ENCODE peak calls at places on chromosome 12, in eight cellular contexts. M, V, R, K, B, Y, U and A are unnamed samples.

GRCh38 chr12:3261782-3262359 is 184.7 kb downstream of the TSPAN9 start:
- DNase-seq in R (no peak), U (no peak), K (no peak), M (no peak), V (no peak), Y (no peak), B (no peak), A (no peak)

GRCh38 chr12:13223941-13224340 is 27.4 kb downstream of the EMP1 start:
- DNase-seq in R (peak; percentile 77), V (no peak), B (no peak), K (no peak), Y (no peak), U (peak; percentile 91), M (no peak), A (no peak)

GRCh38 chr12:126784328-126784921 is 1482.5 kb upstream of the TMEM132C start:
- DNase-seq in U (peak; percentile 27), K (peak; percentile 8), Y (peak; percentile 7), B (peak; percentile 63), M (peak; percentile 26), R (peak; percentile 30), V (peak; percentile 39), A (no peak)

GRCh38 chr12:107600596-107601144 is 84.9 kb upstream of the PWP1 start:
- DNase-seq in U (peak; percentile 23), M (no peak), V (no peak), K (no peak), R (no peak), Y (no peak), B (no peak), A (no peak)

GRCh38 chr12:116982721-116983502 is 72.2 kb downstream of the FBXW8 start:
- DNase-seq in V (no peak), K (no peak), B (no peak), U (peak; percentile 94), R (peak; percentile 96), Y (no peak), M (peak; percentile 66), A (peak; percentile 69)

GRCh38 chr12:121452356-121453021 is 52.6 kb downstream of the RNF34 start:
- DNase-seq in B (no peak), U (no peak), M (no peak), R (no peak), K (no peak), V (no peak), Y (peak; percentile 61), A (no peak)

GRCh38 chr12:99232324-99232723 is 415.2 kb upstream of the GARIN6 start:
- DNase-seq in R (no peak), Y (no peak), V (no peak), B (no peak), K (no peak), M (no peak), U (no peak), A (no peak)

GRCh38 chr12:4296749-4297148 is 23.2 kb downstream of the CCND2 start:
- DNase-seq in Y (no peak), M (no peak), R (no peak), B (no peak), K (no peak), U (no peak), V (no peak), A (no peak)

GRCh38 chr12:58727526-58727925 is 192.8 kb downstream of the LRIG3 start:
- DNase-seq in Y (peak; percentile 52), U (peak; percentile 27), M (no peak), B (peak; percentile 28), R (peak; percentile 18), K (no peak), V (no peak), A (no peak)

GRCh38 chr12:105369014-105369413 is 38.5 kb downstream of the C12orf75 start:
- DNase-seq in K (no peak), Y (peak; percentile 40), B (peak; percentile 68), V (no peak), U (peak; percentile 84), M (peak; percentile 66), R (peak; percentile 79), A (no peak)

GRCh38 chr12:85821759-85822158 is 14.4 kb downstream of the RASSF9 start:
- DNase-seq in M (peak; percentile 33), Y (no peak), K (no peak), R (no peak), V (no peak), U (no peak), B (no peak), A (no peak)

GRCh38 chr12:43795716-43796282 is 10.3 kb downstream of the TWF1 start:
- DNase-seq in M (no peak), K (no peak), V (no peak), Y (peak; percentile 29), R (no peak), B (no peak), U (no peak), A (no peak)

GRCh38 chr12:58583541-58583940 is 336.8 kb downstream of the LRIG3 start:
- DNase-seq in R (peak; percentile 58), Y (no peak), K (no peak), U (peak; percentile 72), V (no peak), B (no peak), M (no peak), A (no peak)

GRCh38 chr12:89350661-89351488 is 1.4 kb downstream of the DUSP6 start:
- DNase-seq in U (peak; percentile 19), M (peak; percentile 34), B (peak; percentile 58), R (peak; percentile 41), Y (no peak), V (no peak), K (no peak), A (no peak)

GRCh38 chr12:18750087-18750486 is 12.2 kb downstream of the CAPZA3 start:
- DNase-seq in R (peak; percentile 23), M (no peak), U (peak; percentile 83), V (no peak), B (no peak), K (no peak), Y (peak; percentile 23), A (no peak)

DNA sequence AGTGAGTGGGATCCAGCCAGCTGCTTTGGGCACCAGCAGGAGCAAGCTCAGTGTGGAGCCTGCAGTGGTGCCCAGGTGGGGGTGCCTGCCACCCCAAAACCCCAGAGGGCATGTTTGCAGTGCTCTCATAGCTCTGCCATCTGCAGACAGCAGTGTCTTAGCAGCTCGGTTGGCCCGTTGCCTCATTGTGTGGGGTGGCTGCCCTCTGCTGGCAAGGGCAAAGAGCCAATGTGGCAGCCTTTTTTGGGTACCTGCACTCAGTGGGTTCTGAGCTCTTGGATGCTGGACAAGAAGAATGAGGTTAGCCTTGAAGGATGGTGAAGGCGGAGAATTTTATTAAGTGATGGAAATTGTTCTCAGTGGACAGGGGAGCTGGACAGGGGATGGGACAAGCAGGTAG is 52.3 kb downstream of the NEUROD4 start:
- DNase-seq in R (peak; percentile 5), V (no peak), U (peak; percentile 13), M (no peak), K (peak; percentile 7), B (peak; percentile 65), Y (peak; percentile 42), A (no peak)
- TF ChIP-seq CTCF in R (no peak), V (peak; percentile 65), U (peak; percentile 24), M (peak; percentile 35), K (peak; percentile 50), B (peak; percentile 73), Y (peak; percentile 75), A (peak; percentile 73)

GRCh38 chr12:111034911-111035577 is 114.7 kb upstream of the MYL2 start:
- DNase-seq in U (no peak), Y (no peak), R (no peak), V (no peak), B (no peak), K (peak; percentile 30), M (no peak), A (no peak)
- H3K4me3 ChIP-seq in U (no peak overlapping the region), Y (peak overlapping the region; percentile 80), R (no peak overlapping the region), V (no peak overlapping the region), B (no peak overlapping the region), K (peak overlapping the region; percentile 61), M (no peak overlapping the region), A (no peak overlapping the region)

GRCh38 chr12:6666211-6666610 is 3.3 kb upstream of the ING4 start:
- DNase-seq in K (no peak), R (peak; percentile 64), Y (no peak), U (no peak), M (peak; percentile 16), V (no peak), B (no peak), A (no peak)

GRCh38 chr12:6672143-6672542 is 9.2 kb upstream of the ING4 start:
- DNase-seq in K (no peak), V (no peak), M (no peak), U (no peak), R (no peak), Y (no peak), B (no peak), A (no peak)

GRCh38 chr12:6664902-6665301 is 2.0 kb upstream of the ING4 start:
- DNase-seq in R (no peak), U (peak; percentile 13), K (no peak), V (no peak), M (no peak), Y (peak; percentile 15), B (peak; percentile 83), A (no peak)

GRCh38 chr12:6662906-6663742 is at the start of gene ING4:
- DNase-seq in Y (peak; percentile 97), K (peak; percentile 100), V (peak; percentile 90), B (peak; percentile 99), U (peak; percentile 100), M (peak; percentile 100), R (peak; percentile 100), A (peak; percentile 96)

DNA sequence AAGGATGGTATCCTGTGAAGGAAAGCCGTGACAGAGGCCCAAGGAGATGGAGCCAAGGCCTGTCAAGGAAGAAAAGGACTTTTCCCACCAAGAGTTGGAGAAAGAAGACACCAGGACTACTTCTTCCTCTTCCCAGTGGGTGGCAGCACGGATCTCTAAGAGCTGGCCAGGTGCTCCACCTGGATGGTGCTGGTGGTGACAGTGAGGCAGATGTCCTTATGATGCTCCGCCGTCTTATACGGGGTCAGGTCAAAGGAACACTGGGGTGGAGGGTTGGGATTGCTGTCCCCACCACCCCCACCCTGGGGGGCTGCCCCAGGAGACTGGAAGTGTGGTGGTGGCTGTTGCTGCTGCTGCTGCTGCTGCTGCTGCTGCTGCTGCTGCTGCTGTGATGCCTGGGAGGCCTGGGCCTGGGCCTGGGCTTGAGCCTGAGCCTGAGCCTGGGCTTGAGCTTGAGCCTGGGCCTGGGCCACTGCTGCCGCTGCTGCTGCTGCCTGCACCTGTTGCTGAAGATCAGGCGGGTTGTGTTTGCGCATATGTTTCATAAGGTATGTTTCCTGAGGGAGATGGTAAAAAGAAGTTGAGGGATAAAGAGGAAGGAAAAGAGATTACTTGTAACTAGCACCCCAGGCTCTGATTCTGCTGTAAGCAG is 4.8 kb upstream of the ING4 start:
- DNase-seq in U (no peak), M (no peak), Y (peak; percentile 10), K (peak; percentile 30), V (no peak), R (no peak), B (no peak), A (no peak)
- TF ChIP-seq CTCF in U (no peak), M (no peak), Y (peak; percentile 49), K (peak; percentile 36), V (peak; percentile 42), R (no peak), B (no peak), A (peak; percentile 42)

DNA sequence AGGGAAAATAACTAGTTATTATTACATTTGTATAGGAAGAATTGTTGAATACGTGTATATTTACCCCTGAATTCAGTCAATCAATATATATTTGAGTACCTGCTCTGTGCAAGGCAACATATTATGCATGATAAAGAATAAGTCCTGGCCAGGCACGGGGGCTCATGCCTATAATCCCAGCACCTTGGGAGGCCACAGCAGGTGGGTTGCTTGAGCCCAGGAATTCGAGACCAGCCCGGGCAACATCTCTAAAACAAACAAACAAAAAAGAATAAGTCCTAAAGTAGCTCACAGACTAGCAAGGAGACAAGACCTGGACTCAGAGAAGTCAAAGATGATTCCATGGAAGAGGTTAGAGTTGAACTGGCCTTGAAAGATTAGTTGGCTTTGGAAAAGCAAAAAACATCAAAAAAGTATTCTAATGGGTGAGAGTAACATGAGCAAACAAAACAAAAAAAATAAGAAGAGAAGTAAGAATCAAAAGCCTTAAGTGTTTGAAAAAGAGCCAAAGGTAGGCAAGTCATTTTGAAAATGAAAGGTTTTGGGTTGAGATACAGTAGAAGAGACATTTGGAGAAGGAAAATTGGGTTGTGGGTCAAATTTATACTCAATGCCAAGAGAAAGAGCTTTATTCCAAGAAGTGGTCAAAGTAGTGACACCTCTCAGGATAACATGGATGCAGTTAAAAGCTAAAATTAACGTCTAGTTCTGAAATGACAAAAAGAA is 115.1 kb upstream of the BCAT1 start:
- DNase-seq in U (no peak), K (no peak), B (no peak), V (no peak), M (no peak), R (no peak), Y (no peak), A (no peak)
- H3K4me3 ChIP-seq in U (no peak overlapping the region), K (no peak overlapping the region), B (no peak overlapping the region), V (no peak overlapping the region), M (no peak overlapping the region), R (no peak overlapping the region), Y (no peak overlapping the region), A (no peak overlapping the region)